ENCODE peak calls at places on chromosomes 2 and 18, in seven cellular contexts. M is WERI-Rb-1, E is psoas muscle, X is upper lobe of right lung, P is mammary epithelial cell, O is B cell, F is AG10803. Z is an unnamed sample.

GRCh38 chr2:214904634-214905033 is 95.2 kb upstream of the BARD1 start:
- DNase-seq in M (no peak), E (no peak), X (no peak), P (no peak), O (no peak), F (no peak), Z (no peak)

GRCh38 chr2:178271629-178272333 is 77.5 kb downstream of the OSBPL6 start:
- DNase-seq in M (no peak), E (peak; percentile 94), X (no peak), P (peak; percentile 84), O (no peak), F (peak; percentile 87), Z (peak; percentile 91)

GRCh38 chr2:182647499-182647787 is 68.6 kb upstream of the DNAJC10 start:
- DNase-seq in M (no peak), E (no peak), X (no peak), P (no peak), O (no peak), F (no peak), Z (no peak)

GRCh38 chr18:79552696-79553095 is 126.9 kb upstream of the CTDP1 start:
- DNase-seq in M (no peak), E (no peak), X (peak; percentile 52), P (no peak), O (no peak), F (no peak), Z (no peak)

GRCh38 chr2:25324905-25325592 is 16.7 kb downstream of the DNMT3A start:
- DNase-seq in M (no peak), E (peak; percentile 86), X (no peak), P (no peak), O (no peak), F (peak; percentile 70), Z (no peak)

GRCh38 chr18:13532406-13533075 is 193.8 kb downstream of the FAM210A start:
- DNase-seq in M (no peak), E (no peak), X (no peak), P (no peak), O (no peak), F (no peak), Z (no peak)

GRCh38 chr2:105798595-105798994 is 53.9 kb downstream of the NCK2 start:
- DNase-seq in M (no peak), E (no peak), X (no peak), P (no peak), O (peak; percentile 43), F (no peak), Z (no peak)

GRCh38 chr2:25528173-25528572 is 145.2 kb downstream of the DTNB start:
- DNase-seq in M (no peak), E (no peak), X (no peak), P (peak; percentile 75), O (no peak), F (peak; percentile 69), Z (peak; percentile 23)

GRCh38 chr2:239465017-239466001 is 64.5 kb upstream of the HDAC4 start:
- DNase-seq in M (no peak), E (peak; percentile 84), X (peak; percentile 90), P (peak; percentile 19), O (no peak), F (peak; percentile 28), Z (peak; percentile 95)

GRCh38 chr2:20698916-20699613 is 32.1 kb downstream of the GDF7 start:
- DNase-seq in M (no peak), E (no peak), X (no peak), P (no peak), O (peak; percentile 26), F (no peak), Z (no peak)

GRCh38 chr2:136010126-136010525 is 24.7 kb upstream of the DARS1 start:
- DNase-seq in M (no peak), E (no peak), X (no peak), P (no peak), O (no peak), F (peak; percentile 74), Z (no peak)

GRCh38 chr2:159684796-159685195 is 27.5 kb upstream of the MARCHF7 start:
- DNase-seq in M (no peak), E (no peak), X (no peak), P (peak; percentile 67), O (no peak), F (peak; percentile 39), Z (peak; percentile 48)

GRCh38 chr2:175233135-175233719 is 51.7 kb upstream of the ATP5MC3 start:
- DNase-seq in M (no peak), E (no peak), X (no peak), P (peak; percentile 43), O (no peak), F (peak; percentile 26), Z (peak; percentile 63)

GRCh38 chr2:216757532-216757931 is 62.2 kb upstream of the IGFBP5 start:
- DNase-seq in M (no peak), E (no peak), X (no peak), P (no peak), O (no peak), F (no peak), Z (no peak)

DNA sequence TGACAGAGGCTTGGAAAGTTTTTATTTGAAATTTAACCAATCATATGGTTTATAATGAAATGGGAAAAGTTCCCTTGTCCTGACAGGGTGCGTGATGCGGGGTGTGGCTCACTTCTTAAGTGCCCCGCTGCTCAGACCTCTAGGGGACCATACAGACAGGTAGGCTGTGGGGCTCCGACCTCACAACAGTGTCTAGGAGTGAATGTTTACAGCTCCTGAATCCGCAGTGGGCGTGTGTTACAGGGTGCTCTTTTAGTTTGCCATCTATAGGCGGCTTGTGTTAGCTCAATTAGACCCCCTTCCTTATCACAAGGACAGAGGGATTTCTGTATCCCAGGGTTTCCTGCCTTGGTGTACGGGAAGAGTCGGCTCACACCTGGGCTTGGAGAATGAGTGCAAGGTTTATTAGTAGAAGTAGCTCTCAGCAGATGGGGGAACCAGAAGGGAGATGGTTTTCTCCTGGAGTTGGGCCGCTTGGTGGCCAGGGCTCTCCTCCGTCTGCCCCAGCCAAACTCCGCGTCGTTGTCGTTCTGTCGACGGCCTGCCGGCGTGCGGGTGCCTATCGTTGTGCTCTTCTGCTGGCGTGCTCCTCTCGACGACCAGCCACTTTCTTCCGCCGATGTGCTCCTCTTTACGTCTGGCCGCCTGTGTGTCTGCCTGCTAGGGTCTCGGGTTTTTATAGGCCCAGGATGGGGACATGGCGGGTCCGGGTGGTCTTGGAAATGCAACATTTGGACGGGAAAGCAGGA is 118.9 kb downstream of the BMPR2 start:
- DNase-seq in M (no peak), E (no peak), X (no peak), P (no peak), O (no peak), F (no peak), Z (no peak)
- TF ChIP-seq CTCF in M (no peak), E (no peak), X (no peak), P (no peak), O (no peak), F (no peak), Z (no peak)

GRCh38 chr2:234818937-234819336 is 132.9 kb upstream of the SH3BP4 start:
- DNase-seq in M (no peak), E (no peak), X (no peak), P (no peak), O (no peak), F (no peak), Z (no peak)
- TF ChIP-seq CTCF in M (peak; percentile 9), E (no peak), X (no peak), P (peak; percentile 16), O (no peak), F (peak; percentile 12), Z (no peak)

DNA sequence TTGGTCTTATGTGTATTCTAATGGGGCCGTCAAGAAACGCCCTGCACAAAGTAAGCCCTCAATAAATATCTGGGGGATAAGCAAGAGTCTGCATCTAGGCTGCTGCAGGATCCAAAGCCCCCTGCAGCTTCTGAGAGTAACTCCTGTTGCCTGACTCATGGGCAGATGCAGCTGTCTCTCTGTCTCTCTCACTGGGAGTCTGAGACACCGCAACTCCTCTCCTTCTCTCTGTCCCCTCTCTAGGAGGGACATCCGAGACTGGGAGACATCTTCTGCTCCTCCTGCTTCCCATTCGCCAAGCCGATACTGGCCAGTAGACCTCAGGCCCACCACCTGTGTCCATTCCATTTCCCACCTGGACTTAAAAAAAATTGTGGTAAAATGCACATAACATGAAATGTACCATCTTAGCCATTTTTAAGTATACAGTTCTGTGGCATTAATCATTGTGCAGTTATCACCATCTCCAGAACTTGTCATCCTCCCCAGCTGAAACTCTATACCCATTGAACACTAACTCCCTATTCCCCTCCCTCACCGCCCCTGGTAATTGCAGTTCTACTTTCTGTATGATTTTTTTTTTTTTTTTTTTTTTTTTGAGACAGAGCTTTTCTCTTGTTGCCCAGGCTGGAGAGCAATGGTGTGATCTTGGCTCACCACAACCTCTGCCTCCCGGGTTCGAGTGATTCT is 20.1 kb downstream of the DYSF start:
- DNase-seq in M (no peak), E (no peak), X (no peak), P (no peak), O (no peak), F (no peak), Z (no peak)
- TF ChIP-seq CTCF in M (no peak), E (no peak), X (no peak), P (no peak), O (no peak), F (no peak), Z (no peak)

GRCh38 chr2:172345951-172346555 is 81.3 kb upstream of the ITGA6 start:
- DNase-seq in M (no peak), E (no peak), X (no peak), P (no peak), O (no peak), F (peak; percentile 56), Z (no peak)
- TF ChIP-seq CTCF in M (no peak), E (no peak), X (no peak), P (no peak), O (no peak), F (no peak), Z (no peak)

DNA sequence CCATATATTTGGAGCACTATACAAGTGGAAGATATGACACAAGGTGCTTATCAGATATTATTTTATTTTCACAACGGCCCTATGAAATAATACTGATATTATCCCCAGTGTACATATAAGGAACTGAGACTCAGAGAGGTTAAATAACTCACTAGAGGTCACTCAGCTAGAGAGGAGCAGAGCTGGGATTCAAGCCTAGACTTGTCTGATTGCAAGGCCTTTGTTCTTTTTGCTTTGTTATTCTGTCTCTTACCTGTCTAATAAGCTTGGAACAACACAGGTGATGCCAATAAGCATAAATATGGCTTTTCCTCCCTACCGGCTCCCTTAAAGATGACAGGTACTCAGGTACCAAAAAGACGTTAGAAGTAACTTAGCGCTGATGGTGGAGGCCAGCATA is 4.8 kb upstream of the SLC40A1 start:
- DNase-seq in M (no peak), E (no peak), X (no peak), P (peak; percentile 52), O (no peak), F (no peak), Z (peak; percentile 24)
- TF ChIP-seq CTCF in M (no peak), E (no peak), X (no peak), P (no peak), O (no peak), F (no peak), Z (no peak)

GRCh38 chr18:74290831-74291770 is 662 bp downstream of the CYB5A start:
- DNase-seq in M (no peak), E (no peak), X (peak; percentile 88), P (peak; percentile 65), O (no peak), F (no peak), Z (peak; percentile 64)
- TF ChIP-seq CTCF in M (no peak), E (no peak), X (peak; percentile 18), P (peak; percentile 9), O (peak; percentile 16), F (no peak), Z (no peak)

GRCh38 chr2:102592601-102593000 is 26.8 kb upstream of the SLC9A2 start:
- DNase-seq in M (no peak), E (no peak), X (no peak), P (no peak), O (no peak), F (no peak), Z (peak; percentile 42)
- TF ChIP-seq CTCF in M (peak; percentile 16), E (peak; percentile 48), X (peak; percentile 46), P (peak; percentile 65), O (no peak), F (peak; percentile 49), Z (peak; percentile 61)

Z was measured in MCF 10A.